ENCODE peak calls at places on chromosomes 11 and 22, in four cellular contexts. J is A549, O is HepG2, Z is K562. H is an unnamed sample.
A peak's percentile ranks its signal among the peaks of the same experiment; 100 is the strongest.

GRCh38 chr11:17611049-17611448 is 64.0 kb downstream of the OTOG start:
- DNase-seq in O (no peak), J (no peak), Z (no peak), H (no peak)

GRCh38 chr11:16792426-16792825 is 54.0 kb downstream of the C11orf58 start:
- DNase-seq in J (no peak), Z (no peak), O (no peak), H (no peak)

GRCh38 chr11:106717222-106717621 is 301.1 kb downstream of the GUCY1A2 start:
- DNase-seq in O (no peak), J (no peak), Z (no peak), H (no peak)

GRCh38 chr22:30044369-30044768 is 35.9 kb upstream of the HORMAD2 start:
- DNase-seq in J (no peak), Z (no peak), O (peak; percentile 34), H (no peak)

GRCh38 chr11:3809624-3809928 is 1.2 kb downstream of the PGAP2 start:
- DNase-seq in J (no peak), Z (no peak), O (no peak), H (no peak)

GRCh38 chr11:118688851-118689502 is 9.5 kb upstream of the TREH start:
- DNase-seq in J (no peak), Z (no peak), O (no peak), H (no peak)

GRCh38 chr22:31620756-31621480 is 41.1 kb downstream of the PISD start:
- DNase-seq in J (no peak), Z (no peak), O (no peak), H (no peak)

GRCh38 chr11:9982796-9983579 is 311.0 kb downstream of the SBF2 start:
- DNase-seq in Z (peak; percentile 25), O (peak; percentile 71), J (peak; percentile 97), H (peak; percentile 75)

GRCh38 chr11:126115820-126116319 is 53.2 kb upstream of the CDON start:
- DNase-seq in O (peak; percentile 93), Z (peak; percentile 27), J (peak; percentile 82), H (no peak)

GRCh38 chr11:45444796-45445195 is 158.7 kb upstream of the SYT13 start:
- DNase-seq in Z (no peak), J (peak; percentile 23), O (no peak), H (no peak)

GRCh38 chr11:11968511-11969280 is 39.7 kb downstream of the DKK3 start:
- DNase-seq in O (no peak), Z (no peak), J (no peak), H (no peak)

GRCh38 chr22:28911279-28911640 is 27.9 kb downstream of the ZNRF3 start:
- DNase-seq in Z (no peak), J (no peak), O (no peak), H (no peak)

GRCh38 chr11:62905927-62906531 is 15.1 kb downstream of the CHRM1 start:
- DNase-seq in J (peak; percentile 84), O (peak; percentile 64), Z (peak; percentile 87), H (peak; percentile 71)

GRCh38 chr11:30487200-30487898 is 98.8 kb downstream of the MPPED2 start:
- DNase-seq in Z (no peak), J (no peak), O (no peak), H (no peak)

GRCh38 chr11:75800728-75801361 is 14.2 kb upstream of the UVRAG start:
- DNase-seq in Z (no peak), O (no peak), J (no peak), H (no peak)

GRCh38 chr11:43834291-43834690 is 46.3 kb upstream of the ALKBH3 start:
- DNase-seq in O (no peak), J (no peak), Z (no peak), H (no peak)

GRCh38 chr11:6251120-6251733 is 8.4 kb upstream of the CCKBR start:
- DNase-seq in J (peak; percentile 74), O (peak; percentile 59), Z (peak; percentile 72), H (peak; percentile 64)

GRCh38 chr11:69475141-69475865 is 6.2 kb upstream of the LINC01488 start:
- DNase-seq in J (no peak), Z (no peak), O (no peak), H (no peak)

GRCh38 chr11:68371176-68372041 is 59.0 kb downstream of the LRP5 start:
- DNase-seq in Z (no peak), J (no peak), O (no peak), H (no peak)

GRCh38 chr11:13329670-13330401 is 52.2 kb downstream of the BMAL1 start:
- DNase-seq in O (no peak), Z (no peak), J (no peak), H (no peak)

GRCh38 chr11:76251223-76251575 is 44.9 kb upstream of the WNT11 start:
- DNase-seq in Z (no peak), O (no peak), J (no peak), H (no peak)

GRCh38 chr11:73404048-73404447 is 27.8 kb downstream of the RELT start:
- DNase-seq in J (peak; percentile 63), O (peak; percentile 74), Z (peak; percentile 76), H (no peak)

GRCh38 chr11:87251560-87251959 is 213.8 kb downstream of the TMEM135 start:
- DNase-seq in Z (no peak), J (no peak), O (no peak), H (no peak)

GRCh38 chr11:2549080-2549479 is 104.3 kb downstream of the KCNQ1 start:
- DNase-seq in O (no peak), J (no peak), Z (no peak), H (no peak)

GRCh38 chr11:47611240-47611863 is 17.1 kb upstream of the C1QTNF4 start:
- DNase-seq in J (no peak), O (no peak), Z (no peak), H (no peak)

GRCh38 chr11:2299773-2300172 is 1.9 kb downstream of the C11orf21 start:
- DNase-seq in J (no peak), O (no peak), Z (no peak), H (no peak)

GRCh38 chr22:45612940-45613339 is 58.7 kb upstream of the ATXN10 start:
- DNase-seq in Z (no peak), J (no peak), O (no peak), H (no peak)

GRCh38 chr11:44564653-44565007 is 833 bp upstream of the CD82 start:
- DNase-seq in O (no peak), J (no peak), Z (peak; percentile 27), H (no peak)

DNA sequence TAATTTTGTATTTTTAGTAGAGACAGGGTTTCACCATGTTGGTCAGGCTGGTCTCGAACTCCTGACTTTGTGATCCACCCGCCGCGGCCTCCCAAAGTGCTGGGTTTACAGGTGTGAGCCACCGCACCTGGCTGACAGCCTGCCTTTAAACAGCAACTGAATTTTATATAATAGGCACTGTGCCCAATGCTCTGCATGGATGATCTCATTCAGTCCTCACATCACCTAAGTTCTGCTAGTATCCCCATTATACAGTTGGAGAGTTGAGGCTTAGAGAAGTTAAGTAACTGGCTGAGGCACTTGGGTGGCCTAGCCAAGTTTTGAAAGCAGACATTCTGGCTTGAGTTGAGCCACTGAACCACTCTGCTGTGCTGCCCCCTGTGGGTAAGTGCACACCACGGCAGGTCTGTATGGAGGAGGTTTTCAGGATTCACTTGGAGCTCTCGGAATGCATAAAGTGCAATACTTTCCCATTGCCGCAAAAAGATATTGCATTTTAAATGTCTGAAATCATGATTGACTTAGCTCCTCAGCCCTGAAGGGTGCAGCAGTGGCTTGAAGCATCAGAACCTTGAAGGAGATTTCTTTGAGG is 112.4 kb downstream of the LDLRAD3 start:
- DNase-seq in Z (peak; percentile 47), J (peak; percentile 38), O (no peak), H (peak; percentile 74)
- TF ChIP-seq PHF8 in Z (no peak), J (no peak), O (no peak), H (no peak)

DNA sequence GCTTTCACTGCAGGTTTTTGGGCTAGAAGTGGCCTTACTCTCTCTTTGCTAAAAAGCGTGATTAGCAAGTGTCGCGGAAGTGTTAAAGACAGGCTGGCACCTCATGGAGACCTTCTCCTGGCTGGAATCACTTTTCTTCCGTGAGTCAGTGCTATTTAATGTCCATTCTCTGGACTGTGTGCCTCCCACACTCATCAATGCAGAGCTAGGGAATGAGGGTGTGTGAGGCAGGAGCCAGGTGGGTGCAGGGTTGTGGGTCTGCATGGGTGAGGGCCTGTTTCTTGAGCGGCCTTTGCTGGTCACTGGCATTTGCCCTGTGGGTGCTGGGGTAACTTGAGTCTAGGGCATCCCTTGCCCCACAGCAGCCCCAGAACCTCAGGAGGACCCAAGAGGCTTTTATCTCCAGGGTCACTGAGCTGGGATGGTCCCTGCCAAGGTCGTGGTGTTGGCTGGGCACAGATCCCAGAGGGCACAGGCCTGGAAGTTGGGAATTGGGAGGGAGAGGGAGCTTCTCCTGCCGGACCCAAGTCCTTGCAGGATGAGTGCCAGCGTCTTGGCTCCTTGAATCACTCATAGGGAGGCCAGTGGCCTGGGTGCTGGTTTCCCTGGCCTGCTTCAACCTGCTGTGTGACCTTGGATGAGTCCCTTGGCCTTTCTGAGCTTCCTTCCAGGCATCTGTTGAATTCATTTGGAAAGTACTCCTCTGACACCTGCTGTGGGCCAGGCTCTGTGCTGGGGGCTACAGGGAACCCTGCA is 30.0 kb downstream of the KIAA1671 start:
- DNase-seq in J (no peak), Z (no peak), O (no peak), H (no peak)
- TF ChIP-seq PHF8 in J (no peak), Z (no peak), O (no peak), H (no peak)

GRCh38 chr11:59923813-59924212 is 14.4 kb upstream of the OOSP1 start:
- DNase-seq in Z (no peak), J (no peak), O (no peak), H (no peak)

GRCh38 chr11:59918494-59918893 is 19.7 kb upstream of the OOSP1 start:
- DNase-seq in O (no peak), J (no peak), Z (no peak), H (no peak)

DNA sequence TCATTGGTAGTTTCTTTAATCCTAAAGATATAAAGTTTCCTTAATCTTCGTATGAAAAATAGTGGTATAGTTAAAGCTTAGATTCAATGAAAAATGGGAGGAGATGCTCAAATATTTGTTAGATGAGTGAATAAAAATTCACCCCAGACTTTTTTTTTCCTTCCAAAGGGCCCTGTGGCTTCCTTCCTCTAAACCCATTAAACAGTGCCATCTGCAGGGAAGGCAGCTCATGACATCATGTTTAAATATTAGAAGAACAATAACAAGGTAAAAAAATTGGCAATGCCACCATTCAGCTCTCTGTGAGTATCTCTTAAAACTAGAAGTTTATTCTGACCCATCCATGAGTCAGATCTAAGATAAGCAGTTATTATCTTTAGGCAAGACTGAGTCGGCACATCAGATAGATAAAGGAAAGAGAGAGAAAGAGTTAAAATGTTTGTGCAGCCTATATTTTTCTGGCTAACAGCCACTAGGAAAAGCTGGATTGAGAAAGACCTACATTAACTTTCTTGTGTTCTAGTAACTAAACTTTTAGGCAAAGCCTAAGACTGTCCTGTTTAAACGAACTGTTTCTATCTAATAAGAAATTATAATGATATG is 19.1 kb upstream of the OOSP1 start:
- DNase-seq in O (peak; percentile 18), J (peak; percentile 40), Z (peak; percentile 46), H (peak; percentile 55)
- TF ChIP-seq PHF8 in O (no peak), J (no peak), Z (no peak), H (no peak)

GRCh38 chr11:5210376-5210885 is 9.9 kb upstream of the OR51V1 start:
- DNase-seq in Z (no peak), O (no peak), J (no peak), H (no peak)

GRCh38 chr11:5203366-5203765 is 2.9 kb upstream of the OR51V1 start:
- DNase-seq in J (no peak), O (no peak), Z (no peak), H (no peak)

GRCh38 chr11:5200582-5200981 is at the start of gene OR51V1:
- DNase-seq in Z (no peak), J (no peak), O (no peak), H (no peak)

GRCh38 chr11:5204787-5205186 is 4.3 kb upstream of the OR51V1 start:
- DNase-seq in Z (peak; percentile 86), O (peak; percentile 50), J (peak; percentile 80), H (no peak)
- TF ChIP-seq PHF8 in Z (no peak), O (no peak), J (no peak), H (no peak)

H was measured in H1.